ENCODE peak calls at places on chromosomes 3 and 15, in four cellular contexts. V is IMR-90, X is K562, D is GM12878. J is an unnamed sample.

GRCh38 chr3:195031574-195032003 is 239.4 kb downstream of the XXYLT1 start:
- DNase-seq in X (no peak), D (no peak), V (no peak), J (no peak)

GRCh38 chr15:49848824-49849209 is 228.0 kb downstream of the DTWD1 start:
- DNase-seq in V (no peak), D (no peak), X (no peak), J (no peak)

GRCh38 chr3:23758253-23758838 is 47.4 kb upstream of the UBE2E1 start:
- DNase-seq in V (peak), D (no peak), X (no peak), J (no peak)

GRCh38 chr15:72421484-72421883 is 23.4 kb downstream of the TMEM202 start:
- DNase-seq in X (no peak), V (peak), D (no peak), J (no peak)

GRCh38 chr3:37254316-37254715 is 79.9 kb upstream of the LRRFIP2 start:
- DNase-seq in V (no peak), X (no peak), D (no peak), J (no peak)

GRCh38 chr3:158470944-158471638 is 99.9 kb upstream of the MLF1 start:
- DNase-seq in X (peak), V (peak), D (no peak), J (no peak)

GRCh38 chr15:60961541-60961940 is 267.6 kb downstream of the RORA start:
- DNase-seq in X (no peak), V (no peak), D (no peak), J (no peak)

GRCh38 chr3:140933552-140933951 is 8.1 kb upstream of the SLC25A36 start:
- DNase-seq in D (no peak), X (no peak), V (no peak), J (no peak)

GRCh38 chr15:22786868-22787698 is 639 bp downstream of the NIPA1 start:
- DNase-seq in V (no peak), D (no peak), X (peak), J (peak)

DNA sequence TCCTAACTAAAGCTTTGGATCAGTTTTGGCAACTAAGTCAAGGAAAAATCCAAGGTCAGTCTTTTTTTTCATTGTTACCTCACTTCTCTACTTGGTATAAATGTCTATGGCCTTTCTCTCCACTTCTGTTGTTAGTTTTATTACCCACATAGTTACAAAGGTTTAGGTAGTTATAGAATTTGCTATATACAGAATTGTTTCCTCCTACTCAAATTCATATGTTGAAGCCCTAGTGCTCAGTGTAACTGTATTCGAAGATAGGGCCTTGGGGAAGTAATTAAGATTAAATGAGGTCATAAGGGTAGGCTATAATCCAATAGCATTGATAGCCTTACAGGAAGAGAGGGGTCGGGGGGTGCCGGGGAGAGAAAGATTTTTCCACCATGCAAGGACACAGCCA is 19.7 kb upstream of the STIMATE start:
- DNase-seq in V (no peak), D (no peak), X (no peak), J (no peak)
- TF ChIP-seq RAD21 in V (no peak), D (no peak), X (no peak), J (no peak)

GRCh38 chr3:111112913-111113312 is 41.3 kb downstream of the NECTIN3 start:
- DNase-seq in X (no peak), V (peak), D (no peak), J (no peak)
- TF ChIP-seq CHD1 in X (no peak), V (no peak), D (no peak), J (no peak)

DNA sequence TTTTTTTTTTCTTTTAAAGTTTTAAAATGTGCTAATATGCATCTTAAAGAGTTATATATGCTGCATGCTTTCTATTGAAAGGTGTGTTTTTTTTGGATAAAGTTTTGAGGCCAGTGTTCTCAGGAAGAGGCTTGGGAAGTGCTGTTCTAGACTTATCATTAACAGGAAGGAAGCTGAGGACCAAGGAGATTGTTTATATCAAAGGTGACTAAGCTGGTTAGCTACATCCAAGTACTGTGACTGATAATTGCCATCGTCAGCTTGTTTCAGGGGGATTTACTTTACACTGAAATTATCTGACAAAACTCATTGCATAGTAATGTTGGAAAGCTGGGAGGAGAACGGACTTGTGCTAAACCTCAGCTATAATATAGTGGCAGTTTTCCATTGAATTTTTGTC is 36.3 kb upstream of the UTS2B start:
- DNase-seq in X (peak), V (peak), D (no peak), J (no peak)
- TF ChIP-seq RAD21 in X (no peak), V (no peak), D (no peak), J (no peak)

DNA sequence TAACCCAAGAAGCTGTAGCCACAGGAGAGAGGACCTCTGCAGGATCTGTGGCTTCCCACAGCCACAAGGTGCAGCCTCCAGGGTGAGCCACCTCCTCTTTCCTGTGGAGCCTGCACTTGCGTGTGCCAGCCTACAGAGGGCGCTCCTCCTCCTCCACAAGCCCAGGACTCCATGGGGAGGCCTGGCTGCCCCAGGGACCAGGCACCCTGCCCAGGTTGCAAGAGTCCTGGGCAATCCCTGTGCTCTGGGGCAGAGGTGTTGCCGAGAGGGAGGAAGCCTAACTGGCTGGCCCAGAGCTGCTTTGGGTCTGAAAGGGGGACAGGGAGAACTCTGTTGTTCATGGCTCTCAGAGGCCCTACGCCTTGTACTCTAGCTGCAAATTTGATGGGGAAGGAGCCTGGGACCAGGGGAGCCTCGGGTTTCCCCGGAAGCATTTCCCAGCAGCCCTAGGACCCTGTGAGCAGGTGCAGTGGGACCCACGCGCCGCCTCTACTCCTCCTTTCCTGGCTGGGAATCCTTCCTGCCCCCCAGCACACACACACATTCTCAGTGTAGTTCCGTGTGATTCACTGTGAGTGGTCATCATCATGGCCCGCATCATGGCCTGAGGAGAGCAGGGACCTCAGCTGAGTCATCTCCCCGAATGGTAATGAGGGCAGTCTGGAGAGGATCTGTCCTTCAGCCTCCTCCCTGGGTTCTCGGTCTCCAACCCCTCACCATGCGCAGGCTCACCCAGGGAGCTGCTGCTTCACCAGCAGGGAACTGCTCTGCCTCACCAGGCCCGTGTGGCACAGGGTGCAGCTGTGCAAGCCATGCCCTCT is 24.3 kb downstream of the TBC1D21 start:
- DNase-seq in X (peak), V (peak), D (no peak), J (peak)
- TF ChIP-seq CHD1 in X (no peak), V (peak), D (no peak), J (no peak)

DNA sequence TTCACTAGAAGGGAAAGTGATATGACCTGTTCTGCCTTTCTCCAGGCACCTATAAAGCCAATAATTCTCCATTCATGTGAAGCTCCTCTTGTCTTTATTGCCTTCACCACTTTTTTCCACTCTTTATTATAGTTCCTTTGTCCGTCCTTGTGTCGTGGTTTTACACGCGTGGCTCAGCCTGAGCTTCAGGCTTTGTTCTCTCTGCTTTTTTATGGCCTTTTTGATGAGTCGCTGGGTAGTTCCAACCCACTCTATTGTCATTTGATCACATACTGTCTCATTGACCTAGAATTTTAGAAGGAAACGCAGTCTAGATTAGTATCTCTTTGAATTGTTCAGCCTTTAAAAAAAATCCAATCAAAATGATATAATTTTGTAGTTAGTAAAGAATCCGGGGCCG is 403.2 kb downstream of the PTPRG start:
- DNase-seq in V (peak), X (no peak), D (no peak), J (no peak)
- TF ChIP-seq RAD21 in V (no peak), X (no peak), D (no peak), J (no peak)

J was measured in H1.